ENCODE peak calls at places on chromosomes 4 and X, in nine cellular contexts. S, X, N, I, E, F, A, J and Y are unnamed samples.

GRCh38 chr4:45640281-45640680 is 483.6 kb downstream of the GABRG1 start:
- DNase-seq in S (no peak), E (no peak), N (no peak), J (no peak), F (no peak), A (no peak), I (no peak), X (no peak), Y (no peak)

GRCh38 chr4:86919824-86920223 is 15.0 kb upstream of the AFF1 start:
- DNase-seq in J (no peak), I (no peak), A (no peak), S (no peak), F (no peak), N (no peak), X (no peak), E (no peak), Y (no peak)

GRCh38 chrX:86002076-86002896 is 45.1 kb downstream of the CHM start:
- DNase-seq in N (no peak), X (no peak), F (peak), J (no peak), A (peak), I (no peak), S (no peak), E (no peak), Y (no peak)

GRCh38 chr4:76892601-76893000 is 5.3 kb downstream of the SOWAHB start:
- DNase-seq in F (no peak), E (no peak), X (no peak), A (no peak), S (no peak), N (no peak), I (no peak), J (no peak), Y (no peak)

GRCh38 chrX:23656684-23657083 is 10.6 kb upstream of the PRDX4 start:
- DNase-seq in S (no peak), N (no peak), E (no peak), J (no peak), I (no peak), A (no peak), F (no peak), X (no peak), Y (no peak)

GRCh38 chr4:2954358-2955185 is 8.6 kb downstream of the NOP14 start:
- DNase-seq in E (no peak), X (no peak), A (peak), N (no peak), J (no peak), I (peak), F (no peak), S (no peak), Y (no peak)

GRCh38 chrX:2697741-2698294 is 6.7 kb downstream of the CD99 start:
- DNase-seq in S (no peak), F (no peak), E (no peak), N (no peak), I (no peak), X (no peak), A (no peak), J (no peak), Y (no peak)

GRCh38 chr4:15186149-15186548 is 183.9 kb downstream of the CPEB2 start:
- DNase-seq in X (no peak), I (no peak), N (no peak), A (no peak), E (no peak), J (no peak), S (no peak), F (no peak), Y (peak)

GRCh38 chr4:27357283-27357682 is 496.6 kb downstream of the STIM2 start:
- DNase-seq in E (no peak), J (no peak), N (no peak), A (no peak), S (no peak), F (no peak), I (no peak), X (no peak), Y (no peak)

GRCh38 chr4:83889802-83890201 is 353.9 kb downstream of the GPAT3 start:
- DNase-seq in I (no peak), F (no peak), A (no peak), S (no peak), X (no peak), E (no peak), J (no peak), N (no peak), Y (no peak)

GRCh38 chrX:110806145-110806544 is 10.5 kb upstream of the CHRDL1 start:
- DNase-seq in N (no peak), J (no peak), A (no peak), F (no peak), E (no peak), I (no peak), X (no peak), S (no peak), Y (no peak)

GRCh38 chrX:68995386-68995779 is 166.6 kb downstream of the EFNB1 start:
- DNase-seq in E (no peak), I (no peak), N (no peak), F (no peak), J (no peak), X (no peak), S (no peak), A (peak), Y (no peak)

GRCh38 chrX:65598559-65599147 is 64.1 kb upstream of the LAS1L start:
- DNase-seq in N (no peak), X (no peak), I (no peak), S (no peak), F (no peak), E (no peak), J (no peak), A (no peak), Y (no peak)
- H3K27ac ChIP-seq in N (no peak), X (no peak), I (peak), S (no peak), F (no peak), E (no peak), J (peak), A (no peak), Y (peak)

GRCh38 chr4:7904108-7904516 is 35.5 kb downstream of the AFAP1 start:
- DNase-seq in S (no peak), I (no peak), E (no peak), F (no peak), X (no peak), N (no peak), A (no peak), J (no peak), Y (no peak)
- H3K27ac ChIP-seq in S (no peak), I (no peak), E (peak), F (no peak), X (no peak), N (no peak), A (peak), J (peak), Y (no peak)

DNA sequence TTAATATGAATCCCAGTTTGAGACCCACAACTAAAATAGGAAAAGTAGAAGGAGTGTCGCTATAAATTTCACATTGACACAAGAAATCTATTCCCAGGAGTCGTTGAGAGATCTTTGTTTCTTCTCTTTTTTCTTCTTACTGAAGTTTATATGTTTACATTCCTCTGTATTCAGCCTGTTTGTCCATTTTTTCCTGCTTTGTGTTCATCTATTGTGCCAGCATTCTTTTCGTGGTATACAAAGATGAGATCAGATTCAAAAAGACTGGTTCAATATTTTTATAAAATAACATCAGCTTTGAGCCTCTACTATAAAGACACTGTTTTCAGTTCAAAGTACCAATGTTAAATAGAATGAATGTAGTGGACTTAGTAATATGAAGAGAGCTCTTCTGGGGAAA is 95.4 kb upstream of the MYOZ2 start:
- DNase-seq in F (no peak), J (no peak), S (no peak), I (no peak), N (no peak), E (no peak), X (no peak), A (no peak), Y (no peak)
- H3K27ac ChIP-seq in F (no peak), J (no peak), S (peak), I (no peak), N (peak), E (peak), X (peak), A (no peak), Y (no peak)

GRCh38 chr4:156949373-156949814 is 22.2 kb downstream of the PDGFC start:
- DNase-seq in I (no peak), X (no peak), A (no peak), E (no peak), S (no peak), F (no peak), N (no peak), J (no peak), Y (no peak)
- H3K27ac ChIP-seq in I (no peak), X (no peak), A (no peak), E (no peak), S (no peak), F (no peak), N (peak), J (peak), Y (no peak)

GRCh38 chrX:18702362-18703195 is 4.9 kb upstream of the PPEF1 start:
- DNase-seq in A (no peak), X (no peak), N (peak), E (no peak), J (no peak), S (no peak), F (no peak), I (no peak), Y (no peak)
- H3K27ac ChIP-seq in A (no peak), X (no peak), N (peak), E (no peak), J (no peak), S (no peak), F (no peak), I (no peak), Y (no peak)

GRCh38 chrX:147183161-147183560 is 368.6 kb upstream of the CXorf51A start:
- DNase-seq in F (no peak), I (no peak), E (no peak), S (no peak), A (no peak), N (no peak), J (no peak), X (no peak), Y (no peak)
- H3K27ac ChIP-seq in F (no peak), I (no peak), E (no peak), S (no peak), A (no peak), N (no peak), J (no peak), X (no peak), Y (no peak)

GRCh38 chr4:119693127-119693526 is 64.5 kb upstream of the PDE5A start:
- DNase-seq in S (no peak), N (no peak), X (no peak), J (no peak), F (no peak), E (peak), A (no peak), I (no peak), Y (no peak)

GRCh38 chr4:119697887-119698393 is 69.3 kb upstream of the PDE5A start:
- DNase-seq in E (no peak), A (no peak), N (no peak), F (no peak), J (no peak), I (no peak), X (no peak), S (no peak), Y (no peak)

GRCh38 chr4:119696963-119697362 is 68.4 kb upstream of the PDE5A start:
- DNase-seq in S (no peak), E (no peak), I (no peak), X (no peak), F (no peak), N (no peak), A (no peak), J (no peak), Y (no peak)

GRCh38 chr4:119692001-119692400 is 63.4 kb upstream of the PDE5A start:
- DNase-seq in I (no peak), X (no peak), F (no peak), N (no peak), A (no peak), J (peak), S (no peak), E (no peak), Y (no peak)

DNA sequence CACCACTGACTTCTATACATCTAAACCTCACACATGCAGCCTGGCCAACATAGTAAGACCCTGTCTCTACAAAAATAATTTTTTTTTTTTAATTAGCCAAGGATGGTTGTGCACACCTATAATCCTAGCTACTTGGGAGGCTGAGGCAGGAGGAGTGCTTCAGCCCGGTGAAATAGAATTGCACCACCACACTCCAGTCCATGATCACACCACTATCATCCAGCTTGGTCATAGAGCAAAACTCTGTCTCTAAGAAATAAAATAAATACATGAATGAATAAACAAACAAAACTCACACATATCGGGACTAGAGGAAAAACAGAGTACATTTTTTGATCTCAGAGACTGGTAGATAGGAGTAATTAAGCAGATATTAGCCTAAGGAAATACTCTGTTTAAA is 66.6 kb upstream of the PDE5A start:
- DNase-seq in A (no peak), N (no peak), S (no peak), F (no peak), J (no peak), I (no peak), X (no peak), E (no peak), Y (no peak)
- H3K27ac ChIP-seq in A (no peak), N (no peak), S (no peak), F (no peak), J (no peak), I (no peak), X (no peak), E (no peak), Y (no peak)

DNA sequence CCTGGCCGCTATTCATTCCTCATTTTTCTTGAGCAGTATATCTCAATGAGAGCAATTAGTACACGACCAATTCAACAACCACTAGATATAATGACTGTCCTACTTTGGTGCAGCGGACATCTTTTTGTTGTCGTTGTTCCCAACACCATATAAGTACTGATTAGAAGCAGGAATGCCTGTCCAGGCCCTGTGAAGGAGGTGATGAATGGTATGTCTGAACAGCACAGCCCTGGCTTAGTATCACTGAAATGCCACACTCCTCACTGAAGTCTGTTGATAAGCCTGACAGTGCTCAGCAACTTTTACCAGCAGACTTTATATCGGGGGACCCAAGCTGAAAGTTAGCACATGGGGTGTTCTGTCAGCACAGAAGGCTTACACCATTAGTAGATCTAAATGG is 228.1 kb upstream of the TTC29 start:
- DNase-seq in S (no peak), F (no peak), J (no peak), X (no peak), A (no peak), E (peak), N (no peak), I (no peak), Y (no peak)
- H3K27ac ChIP-seq in S (no peak), F (no peak), J (no peak), X (no peak), A (no peak), E (peak), N (no peak), I (no peak), Y (no peak)

GRCh38 chrX:13688384-13688771 is 550 bp upstream of the RAB9A start:
- DNase-seq in X (no peak), I (no peak), A (no peak), S (no peak), F (no peak), N (no peak), J (no peak), E (no peak), Y (no peak)
- H3K27ac ChIP-seq in X (peak), I (peak), A (no peak), S (peak), F (peak), N (peak), J (peak), E (peak), Y (no peak)

GRCh38 chrX:14729058-14729457 is 143.8 kb downstream of the FANCB start:
- DNase-seq in X (no peak), N (no peak), E (no peak), F (no peak), A (no peak), S (no peak), I (no peak), J (no peak), Y (no peak)
- H3K27ac ChIP-seq in X (no peak), N (no peak), E (no peak), F (no peak), A (no peak), S (no peak), I (no peak), J (no peak), Y (no peak)